ENCODE peak calls at places on chromosomes 4 and X, in seven cellular contexts. W, G, B, J, A, D and M are unnamed samples.

GRCh38 chr4:53646792-53647191 is 55.5 kb upstream of the LNX1 start:
- DNase-seq in G (no peak), W (no peak), B (no peak), D (no peak), A (no peak), J (peak; percentile 85), M (no peak)

GRCh38 chr4:55004831-55005230 is 120.6 kb downstream of the KDR start:
- DNase-seq in W (peak; percentile 60), J (no peak), G (no peak), B (no peak), D (no peak), A (no peak), M (no peak)

GRCh38 chr4:129738175-129738574 is 642.2 kb downstream of the C4orf33 start:
- DNase-seq in D (no peak), B (no peak), J (no peak), G (no peak), W (no peak), A (no peak), M (no peak)

GRCh38 chrX:38220024-38220935 is at the start of gene SRPX:
- DNase-seq in B (no peak), G (no peak), W (peak; percentile 57), J (no peak), A (peak; percentile 8), D (no peak), M (no peak)

GRCh38 chr4:11428161-11428700 is 463 bp downstream of the HS3ST1 start:
- DNase-seq in W (no peak), A (no peak), B (no peak), J (no peak), D (no peak), G (no peak), M (no peak)

GRCh38 chrX:15985937-15986336 is 131.3 kb upstream of the AP1S2 start:
- DNase-seq in B (no peak), D (no peak), J (no peak), A (no peak), W (no peak), G (peak; percentile 1), M (no peak)

GRCh38 chr4:66572949-66573348 is 902.7 kb upstream of the EPHA5 start:
- DNase-seq in A (no peak), G (no peak), J (no peak), D (no peak), W (no peak), B (no peak), M (no peak)

GRCh38 chrX:47179221-47179927 is 14.3 kb upstream of the UBA1 start:
- DNase-seq in J (no peak), D (no peak), G (no peak), W (peak; percentile 84), B (no peak), A (peak; percentile 56), M (no peak)

GRCh38 chr4:23039813-23040212 is 347.1 kb downstream of the GBA3 start:
- DNase-seq in G (no peak), A (no peak), W (no peak), B (no peak), J (no peak), D (no peak), M (no peak)

GRCh38 chr4:72797486-72797885 is 228.5 kb upstream of the ADAMTS3 start:
- DNase-seq in J (no peak), G (no peak), D (no peak), W (no peak), A (no peak), B (no peak), M (no peak)

GRCh38 chr4:108337923-108338322 is 169.2 kb upstream of the LEF1 start:
- DNase-seq in B (no peak), G (no peak), J (no peak), D (no peak), A (no peak), W (no peak), M (no peak)

GRCh38 chrX:11533211-11533651 is 132.5 kb downstream of the ARHGAP6 start:
- DNase-seq in A (no peak), J (peak; percentile 75), D (no peak), G (no peak), B (no peak), W (no peak), M (no peak)